ENCODE peak calls at places on chromosomes 12 and 14, in nine cellular contexts. W, L, S, V, T, P, Y, Q and R are unnamed samples.

GRCh38 chr12:76274699-76275098 is 73.5 kb downstream of the BBS10 start:
- DNase-seq in W (no peak), L (no peak), S (no peak), V (no peak), T (peak), P (peak), Y (no peak), Q (no peak), R (no peak)

GRCh38 chr14:69804902-69805301 is 7.9 kb upstream of the SLC10A1 start:
- DNase-seq in W (no peak), L (no peak), S (no peak), V (no peak), T (no peak), P (no peak), Y (no peak), Q (no peak), R (no peak)

GRCh38 chr14:40417777-40418401 is 985.7 kb upstream of the FBXO33 start:
- DNase-seq in W (no peak), L (peak), S (peak), V (peak), T (no peak), P (peak), Y (no peak), Q (no peak), R (no peak)

GRCh38 chr14:22471545-22472121 is 117.4 kb downstream of the DAD1 start:
- DNase-seq in W (no peak), L (peak), S (peak), V (peak), T (peak), P (peak), Y (peak), Q (peak), R (no peak)

GRCh38 chr12:109140560-109140959 is 24.2 kb downstream of the ACACB start:
- DNase-seq in W (no peak), L (no peak), S (no peak), V (no peak), T (no peak), P (no peak), Y (no peak), Q (no peak), R (no peak)

GRCh38 chr14:71668186-71668912 is 263.9 kb upstream of the RGS6 start:
- DNase-seq in W (no peak), L (no peak), S (no peak), V (no peak), T (peak), P (no peak), Y (no peak), Q (no peak), R (no peak)

GRCh38 chr12:102568151-102568815 is 87.9 kb upstream of the IGF1 start:
- DNase-seq in W (no peak), L (no peak), S (no peak), V (no peak), T (no peak), P (no peak), Y (no peak), Q (no peak), R (no peak)

GRCh38 chr12:49230810-49231209 is 34.1 kb upstream of the TUBA1C start:
- DNase-seq in W (no peak), L (no peak), S (no peak), V (no peak), T (no peak), P (no peak), Y (no peak), Q (no peak), R (no peak)

GRCh38 chr12:47110011-47110541 is 30.3 kb upstream of the AMIGO2 start:
- DNase-seq in W (no peak), L (no peak), S (no peak), V (no peak), T (no peak), P (no peak), Y (no peak), Q (no peak), R (no peak)

GRCh38 chr14:36856095-36856878 is 194.6 kb downstream of the PAX9 start:
- DNase-seq in W (no peak), L (no peak), S (no peak), V (no peak), T (no peak), P (no peak), Y (peak), Q (no peak), R (no peak)

GRCh38 chr12:29559194-29559593 is 61.7 kb upstream of the OVCH1 start:
- DNase-seq in W (no peak), L (no peak), S (no peak), V (no peak), T (no peak), P (no peak), Y (no peak), Q (no peak), R (no peak)

GRCh38 chr12:123131879-123132402 is 18.9 kb downstream of the PITPNM2 start:
- DNase-seq in W (peak), L (peak), S (no peak), V (no peak), T (no peak), P (no peak), Y (peak), Q (no peak), R (no peak)

GRCh38 chr14:83940253-83940652 is 1589.7 kb upstream of the FLRT2 start:
- DNase-seq in W (no peak), L (no peak), S (no peak), V (peak), T (no peak), P (no peak), Y (no peak), Q (no peak), R (no peak)

GRCh38 chr12:62957233-62957953 is 22.4 kb upstream of the PPM1H start:
- DNase-seq in W (no peak), L (no peak), S (no peak), V (no peak), T (no peak), P (peak), Y (no peak), Q (no peak), R (no peak)

GRCh38 chr14:36690301-36691020 is 28.8 kb downstream of the PAX9 start:
- DNase-seq in W (no peak), L (no peak), S (peak), V (no peak), T (peak), P (no peak), Y (no peak), Q (no peak), R (no peak)

GRCh38 chr14:32075636-32076277 is 1.3 kb upstream of the ARHGAP5 start:
- DNase-seq in W (no peak), L (no peak), S (peak), V (peak), T (peak), P (peak), Y (peak), Q (no peak), R (peak)

GRCh38 chr14:24115451-24116110 is 832 bp upstream of the NRL start:
- DNase-seq in W (peak), L (no peak), S (no peak), V (no peak), T (no peak), P (no peak), Y (no peak), Q (no peak), R (no peak)

GRCh38 chr12:27780612-27781408 is 774 bp upstream of the MANSC4 start:
- DNase-seq in W (no peak), L (peak), S (peak), V (peak), T (peak), P (peak), Y (peak), Q (no peak), R (no peak)

GRCh38 chr12:83826112-83826511 is 1086.5 kb downstream of the SLC6A15 start:
- DNase-seq in W (no peak), L (peak), S (no peak), V (peak), T (peak), P (peak), Y (no peak), Q (no peak), R (no peak)

GRCh38 chr12:1007994-1008393 is 17.0 kb downstream of the ERC1 start:
- DNase-seq in W (no peak), L (no peak), S (no peak), V (no peak), T (no peak), P (no peak), Y (no peak), Q (no peak), R (no peak)

GRCh38 chr12:45575823-45576448 is 153.6 kb upstream of the ARID2 start:
- DNase-seq in W (no peak), L (no peak), S (no peak), V (no peak), T (no peak), P (no peak), Y (no peak), Q (no peak), R (no peak)

GRCh38 chr12:124499873-124500231 is 67.6 kb downstream of the NCOR2 start:
- DNase-seq in W (no peak), L (no peak), S (no peak), V (no peak), T (no peak), P (no peak), Y (no peak), Q (no peak), R (no peak)

GRCh38 chr12:4151362-4152121 is 122.0 kb upstream of the CCND2 start:
- DNase-seq in W (no peak), L (no peak), S (no peak), V (no peak), T (no peak), P (no peak), Y (no peak), Q (no peak), R (no peak)

GRCh38 chr12:92076106-92076505 is 69.5 kb downstream of the BTG1 start:
- DNase-seq in W (no peak), L (no peak), S (no peak), V (no peak), T (no peak), P (no peak), Y (no peak), Q (no peak), R (no peak)

GRCh38 chr12:65699251-65699650 is 125.0 kb upstream of the HMGA2 start:
- DNase-seq in W (no peak), L (no peak), S (no peak), V (no peak), T (peak), P (no peak), Y (no peak), Q (no peak), R (no peak)

GRCh38 chr12:15701212-15701611 is 88.0 kb downstream of the EPS8 start:
- DNase-seq in W (no peak), L (no peak), S (no peak), V (no peak), T (peak), P (no peak), Y (no peak), Q (no peak), R (no peak)

GRCh38 chr12:54622463-54623183 is 12.1 kb downstream of the LACRT start:
- DNase-seq in W (no peak), L (no peak), S (no peak), V (no peak), T (peak), P (no peak), Y (no peak), Q (no peak), R (no peak)

GRCh38 chr12:97038859-97039258 is 131.8 kb downstream of the NEDD1 start:
- DNase-seq in W (no peak), L (no peak), S (no peak), V (no peak), T (no peak), P (no peak), Y (no peak), Q (no peak), R (no peak)

GRCh38 chr14:85534435-85534834 is 4.5 kb downstream of the FLRT2 start:
- DNase-seq in W (no peak), L (no peak), S (no peak), V (peak), T (peak), P (no peak), Y (peak), Q (no peak), R (no peak)

DNA sequence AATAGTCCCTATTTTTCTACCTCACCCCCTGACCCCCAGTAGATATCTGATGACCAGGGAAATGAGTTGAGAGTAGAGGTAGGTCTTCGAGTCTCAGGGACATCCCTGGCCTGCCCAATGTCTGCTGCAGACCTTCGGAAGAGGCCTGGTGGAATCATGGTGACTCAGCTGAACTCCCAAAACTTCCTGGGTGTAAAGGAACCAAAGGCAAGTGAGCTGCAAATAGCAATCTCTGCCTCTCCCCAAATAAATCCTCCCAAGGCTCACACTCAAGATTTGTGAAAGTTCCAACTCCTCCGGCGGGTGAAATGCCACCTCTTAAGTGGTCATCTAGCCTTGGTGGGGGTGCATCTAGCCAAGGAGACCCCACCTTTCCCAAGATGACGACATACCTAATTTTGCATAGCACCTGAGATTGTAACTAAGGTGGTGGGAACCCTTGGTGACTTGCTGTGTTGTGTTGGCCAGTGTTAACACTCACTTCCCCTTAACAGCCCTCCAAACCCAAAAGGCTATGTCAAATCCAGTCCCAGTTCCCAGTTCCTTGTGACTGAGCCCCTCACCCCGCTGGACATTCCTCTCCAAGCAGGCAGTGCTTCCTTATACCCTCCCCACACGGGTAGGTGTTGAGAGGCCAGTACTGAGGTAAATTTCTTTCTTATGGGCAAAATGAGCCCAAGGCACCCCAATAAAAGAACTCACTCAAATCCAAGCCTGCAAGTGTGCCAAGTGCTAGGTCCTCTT is 6.2 kb downstream of the ZFP36L1 start:
- DNase-seq in W (no peak), L (peak), S (peak), V (peak), T (peak), P (peak), Y (no peak), Q (no peak), R (peak)
- TF ChIP-seq POLR2A in W (no peak), L (no peak), S (no peak), V (no peak), T (no peak), P (peak), Y (no peak), Q (no peak), R (no peak)

DNA sequence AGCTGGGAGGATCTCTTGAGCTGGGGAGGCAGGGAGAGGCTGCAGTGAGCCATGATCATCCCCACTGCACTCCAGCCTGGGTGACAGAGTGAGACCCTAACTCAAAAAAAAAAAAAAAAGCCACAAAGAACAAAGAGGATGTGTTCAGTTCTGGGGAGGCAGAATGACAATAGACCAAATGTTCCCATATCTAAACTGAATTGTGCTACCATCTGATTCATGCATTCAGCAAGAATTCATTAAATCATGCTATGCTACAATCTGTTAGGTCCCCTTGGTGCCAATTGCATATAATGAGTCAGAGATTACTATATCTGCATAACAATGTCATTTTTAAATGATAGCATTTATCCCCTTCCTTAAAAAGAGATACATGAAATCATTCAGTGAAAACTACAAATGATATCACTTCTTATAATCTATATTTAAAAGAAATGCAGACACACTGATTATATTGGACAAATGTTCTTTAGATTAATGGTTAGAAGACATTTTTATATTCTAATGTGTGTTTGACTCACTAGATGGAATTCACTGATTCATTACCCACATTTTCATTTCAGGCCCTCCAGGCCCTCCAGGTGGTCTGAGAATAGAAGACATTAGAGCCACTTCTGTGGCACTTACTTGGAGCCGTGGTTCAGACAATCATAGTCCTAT is 207.6 kb upstream of the PDZRN4 start:
- DNase-seq in W (no peak), L (no peak), S (no peak), V (no peak), T (peak), P (no peak), Y (no peak), Q (no peak), R (no peak)
- TF ChIP-seq CTCF in W (no peak), L (no peak), S (no peak), V (no peak), T (no peak), P (no peak), Y (no peak), Q (no peak), R (no peak)

GRCh38 chr12:130983328-130984017 is 29.8 kb downstream of the ADGRD1 start:
- DNase-seq in W (no peak), L (no peak), S (no peak), V (peak), T (no peak), P (no peak), Y (no peak), Q (no peak), R (no peak)
- H3K4me3 ChIP-seq in W (no peak), L (no peak), S (no peak), V (no peak), T (no peak), P (no peak), Y (no peak), Q (no peak), R (no peak)

GRCh38 chr14:55107766-55108554 is 21.1 kb upstream of the LGALS3 start:
- DNase-seq in W (peak), L (peak), S (peak), V (peak), T (peak), P (peak), Y (peak), Q (peak), R (peak)
- TF ChIP-seq POLR2A in W (peak), L (no peak), S (no peak), V (no peak), T (peak), P (peak), Y (no peak), Q (peak), R (peak)

GRCh38 chr12:93957870-93958269 is 190.5 kb upstream of the PLXNC1 start:
- DNase-seq in W (no peak), L (no peak), S (no peak), V (no peak), T (peak), P (no peak), Y (no peak), Q (no peak), R (no peak)
- TF ChIP-seq CTCF in W (no peak), L (no peak), S (no peak), V (no peak), T (no peak), P (no peak), Y (no peak), Q (no peak), R (no peak)

DNA sequence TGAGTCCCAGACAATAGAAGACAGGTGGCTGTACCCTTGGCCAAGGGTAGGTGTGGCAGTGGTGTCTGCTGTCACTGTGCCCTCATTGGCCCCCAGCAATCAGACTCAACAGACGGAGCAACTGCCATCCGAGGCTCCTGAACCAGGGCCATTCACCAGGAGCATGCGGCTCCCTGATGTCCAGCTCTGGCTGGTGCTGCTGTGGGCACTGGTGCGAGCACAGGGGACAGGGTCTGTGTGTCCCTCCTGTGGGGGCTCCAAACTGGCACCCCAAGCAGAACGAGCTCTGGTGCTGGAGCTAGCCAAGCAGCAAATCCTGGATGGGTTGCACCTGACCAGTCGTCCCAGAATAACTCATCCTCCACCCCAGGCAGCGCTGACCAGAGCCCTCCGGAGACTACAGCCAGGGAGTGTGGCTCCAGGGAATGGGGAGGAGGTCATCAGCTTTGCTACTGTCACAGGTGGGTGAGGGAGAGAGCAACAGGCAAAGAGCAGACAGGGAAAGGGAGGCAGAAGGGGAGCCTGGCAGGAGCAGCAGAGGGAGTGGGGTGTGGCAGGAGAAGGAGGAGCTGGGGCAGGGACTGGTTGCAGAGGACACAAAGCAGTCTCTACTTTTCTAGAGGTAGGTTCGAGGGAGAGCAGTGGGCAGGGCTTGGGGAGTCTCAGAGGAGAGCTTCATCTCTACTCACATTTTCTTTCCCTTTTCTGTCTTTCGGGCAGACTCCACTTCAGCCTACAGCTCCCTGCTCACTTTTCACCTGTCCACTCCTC is 452 bp downstream of the INHBE start:
- DNase-seq in W (no peak), L (no peak), S (no peak), V (no peak), T (no peak), P (no peak), Y (no peak), Q (no peak), R (no peak)
- H3K4me3 ChIP-seq in W (peak), L (no peak), S (peak), V (no peak), T (no peak), P (peak), Y (no peak), Q (no peak), R (no peak)

GRCh38 chr12:89353188-89353822 is 1.0 kb upstream of the DUSP6 start:
- DNase-seq in W (peak), L (peak), S (peak), V (peak), T (peak), P (no peak), Y (peak), Q (peak), R (peak)

GRCh38 chr12:89350661-89351488 is 1.4 kb downstream of the DUSP6 start:
- DNase-seq in W (no peak), L (no peak), S (no peak), V (no peak), T (no peak), P (no peak), Y (no peak), Q (peak), R (no peak)

GRCh38 chr12:89352492-89353187 is at the start of gene DUSP6:
- DNase-seq in W (peak), L (peak), S (peak), V (peak), T (peak), P (no peak), Y (peak), Q (peak), R (peak)

GRCh38 chr12:89351489-89352241 is 636 bp downstream of the DUSP6 start:
- DNase-seq in W (no peak), L (peak), S (peak), V (peak), T (peak), P (no peak), Y (peak), Q (peak), R (no peak)

DNA sequence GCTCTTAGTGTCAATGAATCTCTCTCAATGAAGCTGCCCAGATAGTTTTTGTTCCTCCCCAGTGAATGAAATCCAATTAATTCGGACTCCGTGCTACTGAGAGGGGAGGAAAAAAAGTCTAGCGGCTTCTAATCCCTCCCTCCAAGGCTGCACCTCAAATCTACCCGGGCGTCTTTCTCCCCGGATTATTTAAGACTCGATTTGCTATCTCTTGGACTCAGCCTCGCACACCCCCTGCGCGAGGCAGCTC is 134 bp downstream of the DUSP6 start:
- DNase-seq in W (no peak), L (no peak), S (no peak), V (no peak), T (no peak), P (no peak), Y (no peak), Q (no peak), R (no peak)
- TF ChIP-seq POLR2A in W (no peak), L (no peak), S (no peak), V (no peak), T (peak), P (no peak), Y (no peak), Q (peak), R (no peak)